ENCODE peak calls at places on chromosomes 13 and 19, in five cellular contexts. One of them, this sample, is unnamed.

GRCh38 chr13:59890064-59890463 is 273.7 kb downstream of the DIAPH3 start:
- DNase-seq in HFF-Myc: no peak
- DNase-seq in neural progenitor cell: no peak
- DNase-seq in AG04450: no peak
- DNase-seq in sigmoid colon: no peak
- DNase-seq in this sample: peak

GRCh38 chr13:79451500-79451962 is 29.4 kb upstream of the NDFIP2 start:
- DNase-seq in HFF-Myc: peak
- DNase-seq in AG04450: peak
- DNase-seq in neural progenitor cell: no peak
- DNase-seq in sigmoid colon: no peak
- DNase-seq in this sample: peak

GRCh38 chr13:39263033-39263432 is 224.8 kb downstream of the NHLRC3 start:
- DNase-seq in neural progenitor cell: peak
- DNase-seq in HFF-Myc: peak
- DNase-seq in sigmoid colon: no peak
- DNase-seq in AG04450: no peak
- DNase-seq in this sample: no peak

GRCh38 chr19:31339405-31339804 is 9.8 kb downstream of the TSHZ3 start:
- DNase-seq in neural progenitor cell: no peak
- DNase-seq in HFF-Myc: no peak
- DNase-seq in sigmoid colon: no peak
- DNase-seq in AG04450: no peak
- DNase-seq in this sample: no peak

GRCh38 chr13:97307882-97308624 is 85.9 kb downstream of the MBNL2 start:
- DNase-seq in neural progenitor cell: peak
- DNase-seq in HFF-Myc: no peak
- DNase-seq in sigmoid colon: no peak
- DNase-seq in AG04450: no peak
- DNase-seq in this sample: no peak

GRCh38 chr19:8460516-8461298 is 15.9 kb downstream of the HNRNPM start:
- DNase-seq in neural progenitor cell: no peak
- DNase-seq in sigmoid colon: peak
- DNase-seq in AG04450: no peak
- DNase-seq in HFF-Myc: no peak
- DNase-seq in this sample: no peak

GRCh38 chr13:33194820-33195692 is 90.5 kb downstream of the STARD13 start:
- DNase-seq in neural progenitor cell: no peak
- DNase-seq in sigmoid colon: no peak
- DNase-seq in AG04450: peak
- DNase-seq in HFF-Myc: peak
- DNase-seq in this sample: peak

GRCh38 chr13:41061914-41062837 is 867 bp downstream of the WBP4 start:
- DNase-seq in HFF-Myc: no peak
- DNase-seq in AG04450: no peak
- DNase-seq in neural progenitor cell: no peak
- DNase-seq in sigmoid colon: no peak
- DNase-seq in this sample: no peak

GRCh38 chr19:35555301-35556005 is 8.0 kb downstream of the ATP4A start:
- DNase-seq in neural progenitor cell: peak
- DNase-seq in AG04450: no peak
- DNase-seq in HFF-Myc: peak
- DNase-seq in sigmoid colon: no peak
- DNase-seq in this sample: no peak

GRCh38 chr13:34104853-34105252 is 286.9 kb downstream of the RFC3 start:
- DNase-seq in AG04450: no peak
- DNase-seq in sigmoid colon: no peak
- DNase-seq in neural progenitor cell: no peak
- DNase-seq in HFF-Myc: no peak
- DNase-seq in this sample: no peak

GRCh38 chr13:94711561-94712286 is 621 bp downstream of the SOX21 start:
- DNase-seq in AG04450: no peak
- DNase-seq in sigmoid colon: peak
- DNase-seq in HFF-Myc: no peak
- DNase-seq in neural progenitor cell: peak
- DNase-seq in this sample: no peak

GRCh38 chr13:40599722-40600121 is 66.7 kb downstream of the FOXO1 start:
- DNase-seq in AG04450: no peak
- DNase-seq in sigmoid colon: no peak
- DNase-seq in HFF-Myc: no peak
- DNase-seq in neural progenitor cell: no peak
- DNase-seq in this sample: no peak

GRCh38 chr13:105773241-105773640 is 762.2 kb downstream of the EFNB2 start:
- DNase-seq in neural progenitor cell: peak
- DNase-seq in HFF-Myc: no peak
- DNase-seq in AG04450: no peak
- DNase-seq in sigmoid colon: no peak
- DNase-seq in this sample: no peak

GRCh38 chr13:21361706-21362105 is 97.4 kb downstream of the ZDHHC20 start:
- DNase-seq in AG04450: no peak
- DNase-seq in sigmoid colon: no peak
- DNase-seq in neural progenitor cell: no peak
- DNase-seq in HFF-Myc: no peak
- DNase-seq in this sample: no peak

GRCh38 chr13:101751488-101751887 is 299.0 kb downstream of the ITGBL1 start:
- DNase-seq in AG04450: peak
- DNase-seq in neural progenitor cell: no peak
- DNase-seq in sigmoid colon: no peak
- DNase-seq in HFF-Myc: peak
- DNase-seq in this sample: peak

GRCh38 chr13:40666905-40667621 is 622 bp upstream of the FOXO1 start:
- DNase-seq in sigmoid colon: peak
- DNase-seq in neural progenitor cell: peak
- DNase-seq in AG04450: no peak
- DNase-seq in HFF-Myc: no peak
- DNase-seq in this sample: no peak

GRCh38 chr13:79709526-79709925 is 228.6 kb downstream of the NDFIP2 start:
- DNase-seq in sigmoid colon: no peak
- DNase-seq in HFF-Myc: peak
- DNase-seq in AG04450: no peak
- DNase-seq in neural progenitor cell: no peak
- DNase-seq in this sample: no peak

GRCh38 chr13:91714726-91715334 is 316.4 kb downstream of the GPC5 start:
- DNase-seq in sigmoid colon: no peak
- DNase-seq in neural progenitor cell: peak
- DNase-seq in AG04450: no peak
- DNase-seq in HFF-Myc: no peak
- DNase-seq in this sample: no peak

GRCh38 chr13:85693889-85694511 is 105.2 kb downstream of the SLITRK6 start:
- DNase-seq in neural progenitor cell: no peak
- DNase-seq in sigmoid colon: no peak
- DNase-seq in HFF-Myc: peak
- DNase-seq in AG04450: no peak
- DNase-seq in this sample: peak

GRCh38 chr13:34749046-34749445 is 193.0 kb upstream of the NBEA start:
- DNase-seq in AG04450: no peak
- DNase-seq in neural progenitor cell: no peak
- DNase-seq in HFF-Myc: no peak
- DNase-seq in sigmoid colon: no peak
- DNase-seq in this sample: no peak

GRCh38 chr19:21474671-21475181 is 30.7 kb upstream of the ZNF429 start:
- DNase-seq in AG04450: peak
- DNase-seq in neural progenitor cell: peak
- DNase-seq in HFF-Myc: no peak
- DNase-seq in sigmoid colon: peak
- DNase-seq in this sample: no peak

GRCh38 chr13:51960766-51961165 is 50.5 kb downstream of the ATP7B start:
- DNase-seq in neural progenitor cell: no peak
- DNase-seq in sigmoid colon: no peak
- DNase-seq in AG04450: no peak
- DNase-seq in HFF-Myc: no peak
- DNase-seq in this sample: no peak

GRCh38 chr13:33229446-33230177 is 55.9 kb downstream of the STARD13 start:
- DNase-seq in AG04450: no peak
- DNase-seq in neural progenitor cell: peak
- DNase-seq in HFF-Myc: no peak
- DNase-seq in sigmoid colon: no peak
- DNase-seq in this sample: no peak

GRCh38 chr13:20232556-20233277 is 598 bp upstream of the GJB6 start:
- DNase-seq in neural progenitor cell: no peak
- DNase-seq in AG04450: no peak
- DNase-seq in sigmoid colon: no peak
- DNase-seq in HFF-Myc: no peak
- DNase-seq in this sample: no peak

GRCh38 chr13:51767100-51767499 is 36.9 kb downstream of the DHRS12 start:
- DNase-seq in AG04450: no peak
- DNase-seq in HFF-Myc: no peak
- DNase-seq in sigmoid colon: no peak
- DNase-seq in neural progenitor cell: peak
- DNase-seq in this sample: no peak

GRCh38 chr19:4988770-4989251 is 19.9 kb downstream of the KDM4B start:
- DNase-seq in sigmoid colon: peak
- DNase-seq in AG04450: peak
- DNase-seq in neural progenitor cell: no peak
- DNase-seq in HFF-Myc: no peak
- DNase-seq in this sample: no peak

GRCh38 chr19:47013041-47013517 is 6.6 kb upstream of the NPAS1 start:
- DNase-seq in AG04450: peak
- DNase-seq in neural progenitor cell: peak
- DNase-seq in HFF-Myc: no peak
- DNase-seq in sigmoid colon: peak
- DNase-seq in this sample: no peak

GRCh38 chr19:53808710-53809125 is 15.4 kb downstream of the NLRP12 start:
- DNase-seq in HFF-Myc: peak
- DNase-seq in neural progenitor cell: peak
- DNase-seq in AG04450: no peak
- DNase-seq in sigmoid colon: no peak
- DNase-seq in this sample: peak

GRCh38 chr19:5002143-5002542 is 33.2 kb downstream of the KDM4B start:
- DNase-seq in neural progenitor cell: no peak
- DNase-seq in AG04450: no peak
- DNase-seq in sigmoid colon: no peak
- DNase-seq in HFF-Myc: peak
- DNase-seq in this sample: no peak

GRCh38 chr19:3606690-3607289 is at the start of gene TBXA2R:
- DNase-seq in AG04450: no peak
- DNase-seq in HFF-Myc: no peak
- DNase-seq in sigmoid colon: peak
- DNase-seq in neural progenitor cell: peak
- DNase-seq in this sample: peak
- H3K4me3 ChIP-seq in AG04450: peak
- H3K4me3 ChIP-seq in HFF-Myc: peak
- H3K4me3 ChIP-seq in sigmoid colon: peak
- H3K4me3 ChIP-seq in neural progenitor cell: peak
- H3K4me3 ChIP-seq in this sample: peak

GRCh38 chr13:90710355-90710754 is 637.1 kb upstream of the MIR17HG start:
- DNase-seq in AG04450: no peak
- DNase-seq in neural progenitor cell: no peak
- DNase-seq in sigmoid colon: no peak
- DNase-seq in HFF-Myc: no peak
- DNase-seq in this sample: no peak
- H3K4me3 ChIP-seq in AG04450: no peak
- H3K4me3 ChIP-seq in neural progenitor cell: no peak
- H3K4me3 ChIP-seq in sigmoid colon: no peak
- H3K4me3 ChIP-seq in HFF-Myc: no peak
- H3K4me3 ChIP-seq in this sample: no peak

GRCh38 chr19:33291623-33292534 is 10.5 kb downstream of the CEBPA start:
- DNase-seq in HFF-Myc: no peak
- DNase-seq in AG04450: no peak
- DNase-seq in sigmoid colon: no peak
- DNase-seq in neural progenitor cell: no peak
- DNase-seq in this sample: no peak
- H3K4me3 ChIP-seq in HFF-Myc: no peak
- H3K4me3 ChIP-seq in AG04450: no peak
- H3K4me3 ChIP-seq in sigmoid colon: no peak
- H3K4me3 ChIP-seq in neural progenitor cell: no peak
- H3K4me3 ChIP-seq in this sample: no peak

GRCh38 chr19:10603873-10604459 is 16.9 kb upstream of the AP1M2 start:
- DNase-seq in AG04450: no peak
- DNase-seq in neural progenitor cell: peak
- DNase-seq in HFF-Myc: no peak
- DNase-seq in sigmoid colon: no peak
- DNase-seq in this sample: no peak
- H3K4me3 ChIP-seq in AG04450: peak
- H3K4me3 ChIP-seq in neural progenitor cell: peak
- H3K4me3 ChIP-seq in HFF-Myc: peak
- H3K4me3 ChIP-seq in sigmoid colon: peak
- H3K4me3 ChIP-seq in this sample: no peak

GRCh38 chr13:23609414-23610186 is 39.4 kb downstream of the TNFRSF19 start:
- DNase-seq in HFF-Myc: peak
- DNase-seq in neural progenitor cell: no peak
- DNase-seq in sigmoid colon: no peak
- DNase-seq in AG04450: peak
- DNase-seq in this sample: peak
- H3K4me3 ChIP-seq in HFF-Myc: peak
- H3K4me3 ChIP-seq in neural progenitor cell: no peak
- H3K4me3 ChIP-seq in sigmoid colon: peak
- H3K4me3 ChIP-seq in AG04450: no peak
- H3K4me3 ChIP-seq in this sample: no peak

DNA sequence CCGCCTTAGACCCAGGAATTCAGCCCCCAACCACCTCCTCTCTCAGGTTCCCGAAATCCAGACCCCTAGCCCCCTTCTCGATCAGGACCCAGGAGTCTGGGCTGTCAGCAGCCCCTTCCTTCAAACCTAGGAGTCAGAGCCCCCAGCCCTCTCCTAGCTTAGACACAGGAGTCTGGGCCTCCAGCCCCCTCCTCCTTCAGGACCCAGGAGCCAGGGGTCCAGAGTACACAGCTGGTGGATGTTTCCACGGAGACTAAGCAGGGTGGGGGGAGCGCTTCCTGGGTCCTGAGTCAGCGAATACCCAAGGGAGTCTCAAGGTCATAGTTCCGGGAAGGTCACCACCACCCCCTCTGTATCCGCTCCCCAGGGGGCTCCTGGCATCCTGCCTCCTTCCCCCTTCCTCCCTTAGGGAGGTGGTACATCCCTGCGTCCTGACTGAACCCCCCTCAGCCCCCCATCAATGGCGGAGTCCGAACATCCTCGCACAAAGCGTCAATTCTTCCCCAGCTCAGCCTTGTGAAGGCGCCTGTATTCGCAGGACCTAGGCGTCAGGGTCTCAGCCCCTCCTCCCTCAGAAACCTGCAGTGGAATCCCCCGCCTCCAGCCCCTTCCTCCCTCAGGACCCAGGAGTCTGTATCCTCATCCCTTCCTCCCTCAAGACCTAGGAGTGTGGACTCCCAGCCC is 4.6 kb downstream of the CADM4 start:
- DNase-seq in HFF-Myc: no peak
- DNase-seq in sigmoid colon: no peak
- DNase-seq in neural progenitor cell: peak
- DNase-seq in AG04450: no peak
- DNase-seq in this sample: no peak
- H3K4me3 ChIP-seq in HFF-Myc: no peak
- H3K4me3 ChIP-seq in sigmoid colon: peak
- H3K4me3 ChIP-seq in neural progenitor cell: peak
- H3K4me3 ChIP-seq in AG04450: peak
- H3K4me3 ChIP-seq in this sample: no peak

This sample was measured in skeletal muscle cell.